ENCODE peak calls at places on chromosomes 2 and 18, in four cellular contexts. K is lower lobe of right lung, X is brain microvascular endothelial cell, I is esophagus squamous epithelium. C is an unnamed sample.

GRCh38 chr2:126893606-126894005 is 5.1 kb upstream of the TEX51 start:
- DNase-seq in K (peak), X (no peak), I (no peak), C (no peak)

GRCh38 chr18:42068030-42068429 is 113.0 kb downstream of the PIK3C3 start:
- DNase-seq in I (no peak), X (no peak), K (no peak), C (no peak)

GRCh38 chr2:127479219-127479825 is 47.0 kb downstream of the IWS1 start:
- DNase-seq in K (no peak), X (peak), I (no peak), C (no peak)

GRCh38 chr18:22169889-22170420 is 566 bp downstream of the GATA6 start:
- DNase-seq in I (no peak), X (no peak), K (no peak), C (no peak)

GRCh38 chr2:199928626-199929025 is 17.5 kb downstream of the C2orf69 start:
- DNase-seq in X (no peak), I (no peak), K (no peak), C (no peak)

GRCh38 chr18:21191596-21192307 is 50.3 kb upstream of the GREB1L start:
- DNase-seq in K (peak), X (peak), I (no peak), C (no peak)

GRCh38 chr18:75317300-75317699 is 106.7 kb downstream of the TSHZ1 start:
- DNase-seq in I (no peak), X (no peak), K (no peak), C (no peak)

GRCh38 chr2:205188516-205189138 is 493.7 kb upstream of the NRP2 start:
- DNase-seq in K (no peak), X (peak), I (no peak), C (no peak)

GRCh38 chr2:38406597-38407110 is 29.6 kb upstream of the ATL2 start:
- DNase-seq in K (peak), I (no peak), X (peak), C (no peak)

GRCh38 chr2:11698009-11698922 is 28.3 kb upstream of the NTSR2 start:
- DNase-seq in X (peak), K (peak), I (no peak), C (peak)

GRCh38 chr2:7704296-7704865 is 787.2 kb downstream of the RNF144A start:
- DNase-seq in I (no peak), X (no peak), K (no peak), C (no peak)

GRCh38 chr2:51013060-51013746 is 18.7 kb downstream of the NRXN1 start:
- DNase-seq in K (peak), X (no peak), I (no peak), C (no peak)

GRCh38 chr2:144131042-144131441 is 388.9 kb downstream of the ZEB2 start:
- DNase-seq in I (no peak), X (peak), K (no peak), C (no peak)

GRCh38 chr2:120647487-120647886 is 88.2 kb upstream of the GLI2 start:
- DNase-seq in X (peak), K (no peak), I (no peak), C (no peak)

DNA sequence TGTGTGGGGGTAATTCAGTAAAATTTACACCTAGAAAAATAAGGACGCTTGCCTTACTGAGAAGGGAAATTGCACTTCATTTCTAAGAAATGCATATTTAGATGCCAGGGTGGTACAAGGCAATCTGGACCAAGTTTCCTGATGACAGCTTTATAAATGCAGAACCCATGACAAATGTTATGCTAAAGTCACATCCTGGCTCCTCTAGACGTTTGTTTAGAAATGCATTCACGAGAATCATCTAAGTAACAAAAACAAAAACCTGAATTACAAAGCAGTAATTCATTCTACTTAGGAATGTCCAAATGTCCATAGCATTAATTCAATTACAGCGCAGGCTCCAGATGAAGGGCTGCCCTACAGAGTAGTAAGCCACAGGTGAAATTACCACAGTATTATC is 49.8 kb downstream of the REV1 start:
- DNase-seq in I (no peak), K (no peak), X (no peak), C (no peak)
- H3K27ac ChIP-seq in I (no peak), K (no peak), X (no peak), C (no peak)

DNA sequence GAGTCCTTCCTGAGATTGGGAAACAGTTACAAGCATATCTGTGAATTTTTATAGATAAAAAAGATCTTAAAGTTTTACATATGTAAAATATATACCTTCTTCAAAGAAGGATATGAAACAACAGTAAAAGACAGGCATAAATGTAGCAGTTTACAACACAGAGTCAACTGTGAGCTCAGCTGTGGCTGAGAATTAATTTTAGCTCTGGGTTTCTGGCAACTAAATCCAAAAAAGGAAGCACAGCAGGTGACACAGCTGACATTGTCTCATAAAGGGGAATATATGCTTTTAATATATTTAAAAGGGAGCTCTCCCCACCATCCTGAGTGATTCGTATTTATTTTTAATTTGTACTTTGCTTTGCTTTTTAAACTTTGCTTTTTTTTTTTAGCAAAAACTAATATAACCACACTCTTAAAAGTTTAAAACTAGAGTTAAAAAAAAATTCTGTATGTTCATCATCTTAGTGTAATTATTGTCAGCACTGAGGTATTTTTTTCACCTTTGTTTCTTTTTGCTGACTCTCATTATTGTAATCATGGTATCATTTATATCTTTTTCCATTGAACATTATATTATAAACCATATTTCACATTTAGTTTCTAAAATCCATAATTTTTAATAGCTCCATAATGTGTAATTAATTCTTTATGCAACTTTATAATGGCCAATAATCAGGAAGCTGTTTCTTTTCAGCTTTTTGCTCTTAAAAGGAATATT is 6.7 kb downstream of the TUBB6 start:
- DNase-seq in K (no peak), X (no peak), I (no peak), C (no peak)
- H3K4me3 ChIP-seq in K (no peak), X (no peak), I (no peak), C (peak)

GRCh38 chr2:218357194-218358177 is 829 bp downstream of the CATIP start:
- DNase-seq in X (no peak), K (no peak), I (no peak), C (no peak)
- H3K27ac ChIP-seq in X (no peak), K (peak), I (no peak), C (no peak)

DNA sequence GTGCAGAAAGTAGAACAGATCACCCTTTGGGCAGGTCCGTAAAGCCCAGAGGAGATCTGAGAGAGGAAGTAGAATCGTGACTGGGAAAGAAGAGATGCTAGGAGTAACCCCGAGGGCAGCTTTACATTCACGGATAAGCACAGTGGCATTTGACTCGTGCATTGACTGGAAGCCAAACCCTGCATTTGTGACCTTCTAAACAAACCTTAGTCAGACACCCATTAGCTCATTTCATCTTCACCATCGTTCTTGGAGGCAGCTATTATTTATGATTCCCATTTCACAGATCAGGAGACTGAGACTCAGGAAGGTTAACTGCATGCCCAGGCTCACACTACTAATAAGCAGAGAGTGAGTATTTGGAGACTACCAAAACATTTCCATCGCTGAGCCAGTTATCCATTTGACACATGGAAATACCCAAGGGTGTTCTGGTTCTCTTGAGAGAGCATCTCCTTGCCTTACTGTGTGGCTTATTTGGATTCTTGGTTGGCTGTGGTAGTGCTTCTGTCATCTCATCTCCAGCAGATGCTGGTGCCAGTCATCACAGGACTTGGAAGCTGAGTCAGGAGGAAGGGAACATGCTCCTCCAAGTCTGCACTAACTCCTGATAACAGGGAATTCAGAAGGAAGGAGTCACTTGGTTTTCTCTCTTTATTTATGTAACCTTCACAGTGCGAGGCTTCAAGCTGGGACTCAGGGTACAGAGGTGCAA is 55.1 kb downstream of the RASGRP3 start:
- DNase-seq in X (peak), I (no peak), K (no peak), C (no peak)
- H3K4me3 ChIP-seq in X (no peak), I (no peak), K (no peak), C (no peak)

GRCh38 chr2:128751751-128752150 is 433.1 kb upstream of the HS6ST1 start:
- DNase-seq in I (no peak), K (no peak), X (no peak), C (no peak)

GRCh38 chr2:128755693-128756371 is 437.2 kb upstream of the HS6ST1 start:
- DNase-seq in X (no peak), K (no peak), I (no peak), C (no peak)

GRCh38 chr2:128754246-128754724 is 435.6 kb upstream of the HS6ST1 start:
- DNase-seq in I (no peak), K (no peak), X (peak), C (no peak)

GRCh38 chr2:128752691-128753263 is 434.1 kb upstream of the HS6ST1 start:
- DNase-seq in K (no peak), I (no peak), X (no peak), C (no peak)

DNA sequence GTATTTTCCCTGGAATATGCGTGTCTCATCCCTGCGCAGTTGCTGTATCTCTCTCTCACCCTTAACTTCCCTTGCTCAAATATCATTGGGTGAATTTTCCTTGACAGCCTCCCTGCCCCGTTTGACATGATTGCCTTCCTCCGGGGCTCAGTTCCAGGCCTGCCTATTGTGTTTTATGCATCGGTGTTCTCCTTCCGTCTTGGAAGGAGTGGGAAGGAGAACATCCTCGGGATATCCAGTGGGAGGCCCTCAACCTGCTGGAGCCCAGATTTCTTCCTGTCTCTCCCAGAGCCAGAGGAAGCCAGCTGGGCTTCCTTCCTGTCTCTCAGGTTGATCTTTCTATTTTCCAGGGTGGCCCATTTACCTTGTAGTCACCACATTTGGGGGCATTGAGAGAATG is 434.7 kb upstream of the HS6ST1 start:
- DNase-seq in I (no peak), K (no peak), X (no peak), C (no peak)
- H3K27ac ChIP-seq in I (no peak), K (no peak), X (no peak), C (no peak)

C was measured in thoracic aorta.